ENCODE peak calls at places on chromosomes 6 and 20, in ten cellular contexts. X is SJCRH30, Y is T-helper 1 cell, Q is dorsolateral prefrontal cortex, C is GM13977, O is fibroblast of the conjunctiva, M is NCI-H2029, B is pancreas, S is WTC11, L is NT2/D1. U is an unnamed sample.

GRCh38 chr6:34115396-34116314 is 30.2 kb downstream of the GRM4 start:
- DNase-seq in L (no peak), C (peak), O (no peak), X (peak), S (peak), M (no peak), Y (no peak), B (no peak), Q (no peak), U (peak)

GRCh38 chr20:49287555-49288249 is 9.8 kb upstream of the ZNFX1 start:
- DNase-seq in C (no peak), B (no peak), O (peak), M (no peak), Q (no peak), S (no peak), L (no peak), Y (no peak), X (no peak), U (no peak)

GRCh38 chr6:163876391-163876790 is 461.9 kb downstream of the QKI start:
- DNase-seq in O (no peak), M (no peak), C (no peak), L (no peak), B (no peak), X (no peak), Y (no peak), S (no peak), Q (no peak), U (no peak)

GRCh38 chr6:18352842-18353241 is 34.3 kb upstream of the RNF144B start:
- DNase-seq in S (no peak), C (no peak), L (no peak), Y (no peak), O (no peak), M (no peak), X (no peak), Q (no peak), B (no peak), U (no peak)

GRCh38 chr6:90730191-90730673 is 143.4 kb upstream of the MAP3K7 start:
- DNase-seq in Q (no peak), Y (no peak), M (no peak), O (no peak), L (no peak), X (no peak), B (no peak), S (no peak), C (no peak), U (no peak)

GRCh38 chr20:22503577-22503976 is 80.8 kb downstream of the FOXA2 start:
- DNase-seq in L (no peak), B (no peak), X (no peak), M (no peak), Q (no peak), S (no peak), C (no peak), Y (no peak), O (no peak), U (no peak)

GRCh38 chr20:38789503-38790209 is 15.8 kb upstream of the PPP1R16B start:
- DNase-seq in M (no peak), S (no peak), Q (no peak), B (no peak), Y (no peak), L (no peak), X (no peak), O (peak), C (no peak), U (no peak)

GRCh38 chr6:16876201-16876600 is 114.9 kb upstream of the ATXN1 start:
- DNase-seq in Q (no peak), L (no peak), M (no peak), S (no peak), X (no peak), B (no peak), C (no peak), Y (no peak), O (no peak), U (no peak)

GRCh38 chr6:41549673-41550072 is 3.5 kb downstream of the FOXP4 start:
- DNase-seq in Q (no peak), L (no peak), X (no peak), M (no peak), S (no peak), B (no peak), O (no peak), C (no peak), Y (no peak), U (no peak)

GRCh38 chr6:128719786-128720185 is 163.2 kb upstream of the LAMA2 start:
- DNase-seq in Q (no peak), L (no peak), C (no peak), X (no peak), Y (no peak), S (no peak), O (no peak), B (no peak), M (no peak), U (no peak)

U was measured in ecto neural progenitor cell.